ENCODE peak calls at places on chromosomes 6 and 20, in five cellular contexts. One of them, this sample, is unnamed.

GRCh38 chr6:12082368-12082767 is 70.3 kb downstream of the HIVEP1 start:
- DNase-seq in fibroblast of the aortic adventitia: no peak
- DNase-seq in Calu3: no peak
- DNase-seq in NAMALWA: no peak
- DNase-seq in lower leg skin: no peak
- DNase-seq in this sample: no peak

GRCh38 chr6:32967151-32968091 is 973 bp upstream of the BRD2 start:
- DNase-seq in fibroblast of the aortic adventitia: peak; percentile 57
- DNase-seq in Calu3: peak; percentile 66
- DNase-seq in NAMALWA: peak; percentile 92
- DNase-seq in lower leg skin: no peak
- DNase-seq in this sample: no peak

GRCh38 chr6:169663468-169663867 is 38.4 kb downstream of the WDR27 start:
- DNase-seq in fibroblast of the aortic adventitia: no peak
- DNase-seq in Calu3: no peak
- DNase-seq in NAMALWA: no peak
- DNase-seq in lower leg skin: no peak
- DNase-seq in this sample: no peak

GRCh38 chr6:170441316-170441715 is 111.8 kb downstream of the PSMB1 start:
- DNase-seq in fibroblast of the aortic adventitia: peak; percentile 45
- DNase-seq in Calu3: no peak
- DNase-seq in NAMALWA: no peak
- DNase-seq in lower leg skin: no peak
- DNase-seq in this sample: no peak

GRCh38 chr6:105794263-105794662 is 291.9 kb upstream of the PRDM1 start:
- DNase-seq in fibroblast of the aortic adventitia: peak; percentile 40
- DNase-seq in Calu3: peak; percentile 47
- DNase-seq in NAMALWA: no peak
- DNase-seq in lower leg skin: peak; percentile 72
- DNase-seq in this sample: no peak

GRCh38 chr20:43528258-43528875 is 20.9 kb downstream of the L3MBTL1 start:
- DNase-seq in fibroblast of the aortic adventitia: no peak
- DNase-seq in Calu3: no peak
- DNase-seq in NAMALWA: no peak
- DNase-seq in lower leg skin: no peak
- DNase-seq in this sample: no peak

GRCh38 chr20:1204061-1204460 is 807 bp downstream of the C20orf202 start:
- DNase-seq in fibroblast of the aortic adventitia: no peak
- DNase-seq in Calu3: no peak
- DNase-seq in NAMALWA: no peak
- DNase-seq in lower leg skin: no peak
- DNase-seq in this sample: no peak

GRCh38 chr6:14621518-14621917 is 503.9 kb downstream of the CD83 start:
- DNase-seq in fibroblast of the aortic adventitia: peak; percentile 65
- DNase-seq in Calu3: no peak
- DNase-seq in NAMALWA: no peak
- DNase-seq in lower leg skin: no peak
- DNase-seq in this sample: no peak

GRCh38 chr6:41371992-41372525 is 36.7 kb downstream of the NCR2 start:
- DNase-seq in fibroblast of the aortic adventitia: peak; percentile 16
- DNase-seq in Calu3: no peak
- DNase-seq in NAMALWA: no peak
- DNase-seq in lower leg skin: no peak
- DNase-seq in this sample: no peak

GRCh38 chr6:10478187-10479040 is 42.7 kb upstream of the GCNT2 start:
- DNase-seq in fibroblast of the aortic adventitia: peak; percentile 65
- DNase-seq in Calu3: peak; percentile 7
- DNase-seq in NAMALWA: peak; percentile 79
- DNase-seq in lower leg skin: no peak
- DNase-seq in this sample: peak; percentile 51

GRCh38 chr6:26312096-26312463 is 52.9 kb upstream of the BTN3A2 start:
- DNase-seq in fibroblast of the aortic adventitia: no peak
- DNase-seq in Calu3: no peak
- DNase-seq in NAMALWA: no peak
- DNase-seq in lower leg skin: no peak
- DNase-seq in this sample: no peak

GRCh38 chr20:36847009-36847709 is 28.8 kb upstream of the TLDC2 start:
- DNase-seq in fibroblast of the aortic adventitia: peak; percentile 96
- DNase-seq in Calu3: peak; percentile 32
- DNase-seq in NAMALWA: no peak
- DNase-seq in lower leg skin: peak; percentile 79
- DNase-seq in this sample: no peak

GRCh38 chr6:108574457-108575149 is 13.9 kb downstream of the FOXO3 start:
- DNase-seq in fibroblast of the aortic adventitia: no peak
- DNase-seq in Calu3: no peak
- DNase-seq in NAMALWA: no peak
- DNase-seq in lower leg skin: no peak
- DNase-seq in this sample: no peak

GRCh38 chr6:6678185-6678671 is 89.7 kb downstream of the LY86 start:
- DNase-seq in fibroblast of the aortic adventitia: peak; percentile 37
- DNase-seq in Calu3: peak; percentile 23
- DNase-seq in NAMALWA: no peak
- DNase-seq in lower leg skin: no peak
- DNase-seq in this sample: no peak

GRCh38 chr6:129653746-129654145 is 56.2 kb downstream of the ARHGAP18 start:
- DNase-seq in fibroblast of the aortic adventitia: no peak
- DNase-seq in Calu3: no peak
- DNase-seq in NAMALWA: no peak
- DNase-seq in lower leg skin: no peak
- DNase-seq in this sample: no peak

GRCh38 chr20:17658648-17658993 is 23.4 kb downstream of the RRBP1 start:
- DNase-seq in fibroblast of the aortic adventitia: no peak
- DNase-seq in Calu3: no peak
- DNase-seq in NAMALWA: no peak
- DNase-seq in lower leg skin: no peak
- DNase-seq in this sample: no peak

GRCh38 chr6:14634072-14634471 is 516.5 kb downstream of the CD83 start:
- DNase-seq in fibroblast of the aortic adventitia: no peak
- DNase-seq in Calu3: no peak
- DNase-seq in NAMALWA: no peak
- DNase-seq in lower leg skin: no peak
- DNase-seq in this sample: no peak

GRCh38 chr6:162862941-162863340 is 135.2 kb downstream of the PACRG start:
- DNase-seq in fibroblast of the aortic adventitia: no peak
- DNase-seq in Calu3: no peak
- DNase-seq in NAMALWA: no peak
- DNase-seq in lower leg skin: no peak
- DNase-seq in this sample: no peak

GRCh38 chr6:56096946-56097345 is 150.4 kb downstream of the COL21A1 start:
- DNase-seq in fibroblast of the aortic adventitia: no peak
- DNase-seq in Calu3: no peak
- DNase-seq in NAMALWA: no peak
- DNase-seq in lower leg skin: no peak
- DNase-seq in this sample: no peak

GRCh38 chr20:34516874-34517542 is 786 bp downstream of the DYNLRB1 start:
- DNase-seq in fibroblast of the aortic adventitia: peak; percentile 20
- DNase-seq in Calu3: peak; percentile 33
- DNase-seq in NAMALWA: peak; percentile 77
- DNase-seq in lower leg skin: no peak
- DNase-seq in this sample: no peak

GRCh38 chr6:140858381-140858971 is 1274.2 kb upstream of the GJE1 start:
- DNase-seq in fibroblast of the aortic adventitia: peak; percentile 13
- DNase-seq in Calu3: no peak
- DNase-seq in NAMALWA: no peak
- DNase-seq in lower leg skin: no peak
- DNase-seq in this sample: no peak

GRCh38 chr6:152386131-152386530 is 251.0 kb downstream of the SYNE1 start:
- DNase-seq in fibroblast of the aortic adventitia: no peak
- DNase-seq in Calu3: no peak
- DNase-seq in NAMALWA: no peak
- DNase-seq in lower leg skin: no peak
- DNase-seq in this sample: no peak

GRCh38 chr6:112086744-112087135 is 542 bp downstream of the TUBE1 start:
- DNase-seq in fibroblast of the aortic adventitia: peak; percentile 62
- DNase-seq in Calu3: no peak
- DNase-seq in NAMALWA: peak; percentile 75
- DNase-seq in lower leg skin: no peak
- DNase-seq in this sample: no peak

GRCh38 chr20:24862606-24863005 is 86.5 kb upstream of the CST7 start:
- DNase-seq in fibroblast of the aortic adventitia: no peak
- DNase-seq in Calu3: no peak
- DNase-seq in NAMALWA: no peak
- DNase-seq in lower leg skin: no peak
- DNase-seq in this sample: no peak

GRCh38 chr6:125050663-125051318 is 88.6 kb downstream of the RNF217 start:
- DNase-seq in fibroblast of the aortic adventitia: no peak
- DNase-seq in Calu3: no peak
- DNase-seq in NAMALWA: no peak
- DNase-seq in lower leg skin: no peak
- DNase-seq in this sample: no peak

GRCh38 chr6:8137529-8137939 is 35.2 kb upstream of the EEF1E1 start:
- DNase-seq in fibroblast of the aortic adventitia: no peak
- DNase-seq in Calu3: no peak
- DNase-seq in NAMALWA: no peak
- DNase-seq in lower leg skin: no peak
- DNase-seq in this sample: no peak

This sample was measured in GM19239.